ENCODE peak calls at places on chromosomes 13 and 19, in nine cellular contexts. One of them, this sample, is unnamed.

GRCh38 chr19:32581704-32582164 is 744 bp downstream of the PDCD5 start:
- DNase-seq in GM23338: peak
- DNase-seq in PC-3: peak
- DNase-seq in GM23248: peak
- DNase-seq in SK-N-SH: peak
- DNase-seq in OCI-LY7: peak
- DNase-seq in neural progenitor cell: peak
- DNase-seq in HCT116: no peak
- DNase-seq in hepatocyte: peak
- DNase-seq in this sample: no peak

GRCh38 chr19:1752757-1753728 is at the start of gene ONECUT3:
- DNase-seq in GM23338: no peak
- DNase-seq in PC-3: peak
- DNase-seq in GM23248: peak
- DNase-seq in SK-N-SH: no peak
- DNase-seq in OCI-LY7: no peak
- DNase-seq in neural progenitor cell: peak
- DNase-seq in HCT116: no peak
- DNase-seq in hepatocyte: peak
- DNase-seq in this sample: no peak

GRCh38 chr19:10695401-10696398 is 5.5 kb upstream of the QTRT1 start:
- DNase-seq in GM23338: peak
- DNase-seq in PC-3: peak
- DNase-seq in GM23248: peak
- DNase-seq in SK-N-SH: peak
- DNase-seq in OCI-LY7: peak
- DNase-seq in neural progenitor cell: peak
- DNase-seq in HCT116: peak
- DNase-seq in hepatocyte: peak
- DNase-seq in this sample: peak

GRCh38 chr19:14472202-14472961 is 2.8 kb downstream of the PTGER1 start:
- DNase-seq in GM23338: peak
- DNase-seq in PC-3: peak
- DNase-seq in GM23248: peak
- DNase-seq in SK-N-SH: peak
- DNase-seq in OCI-LY7: peak
- DNase-seq in neural progenitor cell: peak
- DNase-seq in HCT116: peak
- DNase-seq in hepatocyte: peak
- DNase-seq in this sample: peak

GRCh38 chr13:38680912-38681311 is 6.0 kb upstream of the FREM2 start:
- DNase-seq in GM23338: no peak
- DNase-seq in PC-3: no peak
- DNase-seq in GM23248: no peak
- DNase-seq in SK-N-SH: no peak
- DNase-seq in OCI-LY7: no peak
- DNase-seq in neural progenitor cell: no peak
- DNase-seq in HCT116: no peak
- DNase-seq in hepatocyte: no peak
- DNase-seq in this sample: no peak

GRCh38 chr19:30091456-30091855 is 149.4 kb downstream of the URI1 start:
- DNase-seq in GM23338: no peak
- DNase-seq in PC-3: no peak
- DNase-seq in GM23248: no peak
- DNase-seq in SK-N-SH: no peak
- DNase-seq in OCI-LY7: no peak
- DNase-seq in neural progenitor cell: no peak
- DNase-seq in HCT116: no peak
- DNase-seq in hepatocyte: no peak
- DNase-seq in this sample: no peak

GRCh38 chr13:69306766-69307165 is 800.9 kb upstream of the ATXN8OS start:
- DNase-seq in GM23338: peak
- DNase-seq in PC-3: no peak
- DNase-seq in GM23248: no peak
- DNase-seq in SK-N-SH: no peak
- DNase-seq in OCI-LY7: no peak
- DNase-seq in neural progenitor cell: no peak
- DNase-seq in HCT116: no peak
- DNase-seq in hepatocyte: no peak
- DNase-seq in this sample: no peak

GRCh38 chr13:108195146-108195545 is 20.2 kb downstream of the LIG4 start:
- DNase-seq in GM23338: no peak
- DNase-seq in PC-3: no peak
- DNase-seq in GM23248: peak
- DNase-seq in SK-N-SH: no peak
- DNase-seq in OCI-LY7: no peak
- DNase-seq in neural progenitor cell: no peak
- DNase-seq in HCT116: no peak
- DNase-seq in hepatocyte: no peak
- DNase-seq in this sample: no peak

GRCh38 chr19:4541114-4541805 is 1.4 kb upstream of the LRG1 start:
- DNase-seq in GM23338: no peak
- DNase-seq in PC-3: no peak
- DNase-seq in GM23248: peak
- DNase-seq in SK-N-SH: no peak
- DNase-seq in OCI-LY7: no peak
- DNase-seq in neural progenitor cell: no peak
- DNase-seq in HCT116: no peak
- DNase-seq in hepatocyte: no peak
- DNase-seq in this sample: no peak

GRCh38 chr13:32019612-32020233 is 11.9 kb upstream of the FRY start:
- DNase-seq in GM23338: peak
- DNase-seq in PC-3: peak
- DNase-seq in GM23248: peak
- DNase-seq in SK-N-SH: peak
- DNase-seq in OCI-LY7: peak
- DNase-seq in neural progenitor cell: peak
- DNase-seq in HCT116: peak
- DNase-seq in hepatocyte: peak
- DNase-seq in this sample: peak

GRCh38 chr19:2524840-2525723 is 49.2 kb downstream of the GADD45B start:
- DNase-seq in GM23338: peak
- DNase-seq in PC-3: peak
- DNase-seq in GM23248: peak
- DNase-seq in SK-N-SH: no peak
- DNase-seq in OCI-LY7: no peak
- DNase-seq in neural progenitor cell: no peak
- DNase-seq in HCT116: peak
- DNase-seq in hepatocyte: peak
- DNase-seq in this sample: no peak

GRCh38 chr19:35295792-35296462 is 4.0 kb downstream of the MAG start:
- DNase-seq in GM23338: peak
- DNase-seq in PC-3: no peak
- DNase-seq in GM23248: no peak
- DNase-seq in SK-N-SH: no peak
- DNase-seq in OCI-LY7: peak
- DNase-seq in neural progenitor cell: no peak
- DNase-seq in HCT116: no peak
- DNase-seq in hepatocyte: no peak
- DNase-seq in this sample: peak
- TF ChIP-seq EZH2phosphoT487 in GM23338: no peak
- TF ChIP-seq EZH2phosphoT487 in PC-3: no peak
- TF ChIP-seq EZH2phosphoT487 in GM23248: no peak
- TF ChIP-seq EZH2phosphoT487 in SK-N-SH: no peak
- TF ChIP-seq EZH2phosphoT487 in OCI-LY7: no peak
- TF ChIP-seq EZH2phosphoT487 in neural progenitor cell: no peak
- TF ChIP-seq EZH2phosphoT487 in HCT116: no peak
- TF ChIP-seq EZH2phosphoT487 in hepatocyte: no peak
- TF ChIP-seq EZH2phosphoT487 in this sample: no peak

DNA sequence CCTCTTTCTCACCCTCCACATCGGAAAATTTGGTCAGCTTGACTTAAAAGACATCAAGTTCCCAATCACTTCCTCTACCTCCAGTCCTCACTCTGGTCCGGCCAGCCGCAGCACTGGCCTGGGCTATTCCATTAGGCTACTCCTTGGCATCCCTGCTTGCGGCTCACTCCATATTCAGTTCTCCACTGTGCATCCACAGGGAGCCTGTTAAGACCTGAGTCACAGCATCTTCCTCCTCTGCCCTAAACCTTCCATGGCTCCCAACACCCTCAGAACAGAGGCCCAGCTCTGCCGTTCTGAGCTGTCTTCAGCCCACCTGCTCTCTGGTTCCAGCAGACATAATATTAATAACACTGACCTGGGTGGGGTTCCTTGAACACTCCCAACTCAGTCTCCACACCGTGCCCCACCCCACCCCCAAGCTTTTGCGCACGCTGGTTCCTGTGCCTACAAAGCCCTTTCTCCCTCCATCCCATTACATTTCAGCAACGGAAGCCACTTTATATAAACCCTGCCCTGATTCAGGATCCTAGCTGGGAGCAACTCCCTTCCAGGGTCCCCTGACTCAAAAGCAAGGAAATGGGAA is 991 bp downstream of the ZNF792 start:
- DNase-seq in GM23338: no peak
- DNase-seq in PC-3: peak
- DNase-seq in GM23248: peak
- DNase-seq in SK-N-SH: peak
- DNase-seq in OCI-LY7: no peak
- DNase-seq in neural progenitor cell: no peak
- DNase-seq in HCT116: no peak
- DNase-seq in hepatocyte: no peak
- DNase-seq in this sample: no peak
- TF ChIP-seq EZH2phosphoT487 in GM23338: no peak
- TF ChIP-seq EZH2phosphoT487 in PC-3: no peak
- TF ChIP-seq EZH2phosphoT487 in GM23248: no peak
- TF ChIP-seq EZH2phosphoT487 in SK-N-SH: no peak
- TF ChIP-seq EZH2phosphoT487 in OCI-LY7: no peak
- TF ChIP-seq EZH2phosphoT487 in neural progenitor cell: no peak
- TF ChIP-seq EZH2phosphoT487 in HCT116: no peak
- TF ChIP-seq EZH2phosphoT487 in hepatocyte: no peak
- TF ChIP-seq EZH2phosphoT487 in this sample: no peak

DNA sequence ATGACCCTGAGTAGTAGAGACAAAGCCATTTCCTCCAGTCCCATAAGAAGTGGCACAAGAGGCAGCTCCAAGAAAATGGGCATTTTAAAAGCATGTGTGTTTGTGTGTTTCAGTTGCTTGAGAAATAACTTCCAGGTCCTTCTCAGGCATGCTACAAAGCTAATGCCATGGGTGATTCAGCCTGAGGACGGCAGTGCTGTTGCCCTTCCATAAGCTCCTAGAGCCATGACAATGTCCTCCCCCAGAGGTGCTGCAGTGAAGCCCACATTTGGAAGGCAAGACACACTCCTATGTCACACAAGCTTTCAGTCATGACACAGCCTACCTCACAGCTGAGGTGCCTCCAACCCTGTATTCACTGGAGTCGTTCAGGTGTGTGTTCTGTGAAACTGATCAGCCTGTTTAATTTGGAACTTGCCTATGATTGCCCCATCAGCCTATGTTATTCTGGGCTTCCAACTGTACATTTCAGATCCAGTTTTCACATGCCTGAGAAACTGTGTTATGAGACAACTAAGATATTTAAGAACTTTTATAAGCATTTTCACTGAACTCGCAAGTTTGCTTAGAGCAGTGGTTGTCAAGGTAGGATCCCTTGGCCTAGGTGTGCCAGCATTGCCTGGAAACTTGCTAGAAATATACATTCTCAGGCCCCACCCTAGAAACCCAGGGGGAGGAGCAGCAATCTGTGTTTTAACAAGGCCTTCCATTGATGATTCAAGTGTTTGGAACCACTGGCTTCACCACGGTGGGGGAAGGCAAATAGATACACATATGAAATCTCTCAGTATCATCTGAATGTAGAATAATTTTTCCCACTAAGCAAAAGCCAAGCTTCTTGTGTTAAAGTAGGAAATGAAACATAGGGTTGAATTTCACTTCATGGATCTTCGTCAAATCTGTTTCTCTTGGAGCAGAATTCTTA is 213.4 kb downstream of the FOXO1 start:
- DNase-seq in GM23338: no peak
- DNase-seq in PC-3: peak
- DNase-seq in GM23248: peak
- DNase-seq in SK-N-SH: no peak
- DNase-seq in OCI-LY7: no peak
- DNase-seq in neural progenitor cell: no peak
- DNase-seq in HCT116: no peak
- DNase-seq in hepatocyte: no peak
- DNase-seq in this sample: no peak
- TF ChIP-seq EZH2phosphoT487 in GM23338: no peak
- TF ChIP-seq EZH2phosphoT487 in PC-3: no peak
- TF ChIP-seq EZH2phosphoT487 in GM23248: no peak
- TF ChIP-seq EZH2phosphoT487 in SK-N-SH: no peak
- TF ChIP-seq EZH2phosphoT487 in OCI-LY7: no peak
- TF ChIP-seq EZH2phosphoT487 in neural progenitor cell: no peak
- TF ChIP-seq EZH2phosphoT487 in HCT116: no peak
- TF ChIP-seq EZH2phosphoT487 in hepatocyte: no peak
- TF ChIP-seq EZH2phosphoT487 in this sample: no peak

GRCh38 chr19:18100710-18101109 is 3.1 kb downstream of the MAST3 start:
- DNase-seq in GM23338: peak
- DNase-seq in PC-3: no peak
- DNase-seq in GM23248: no peak
- DNase-seq in SK-N-SH: no peak
- DNase-seq in OCI-LY7: no peak
- DNase-seq in neural progenitor cell: peak
- DNase-seq in HCT116: no peak
- DNase-seq in hepatocyte: no peak
- DNase-seq in this sample: no peak

GRCh38 chr19:18104793-18105131 is 7.2 kb downstream of the MAST3 start:
- DNase-seq in GM23338: no peak
- DNase-seq in PC-3: no peak
- DNase-seq in GM23248: no peak
- DNase-seq in SK-N-SH: no peak
- DNase-seq in OCI-LY7: no peak
- DNase-seq in neural progenitor cell: no peak
- DNase-seq in HCT116: no peak
- DNase-seq in hepatocyte: no peak
- DNase-seq in this sample: no peak

GRCh38 chr19:18099623-18099995 is 2.0 kb downstream of the MAST3 start:
- DNase-seq in GM23338: no peak
- DNase-seq in PC-3: no peak
- DNase-seq in GM23248: no peak
- DNase-seq in SK-N-SH: no peak
- DNase-seq in OCI-LY7: no peak
- DNase-seq in neural progenitor cell: no peak
- DNase-seq in HCT116: no peak
- DNase-seq in hepatocyte: no peak
- DNase-seq in this sample: no peak

GRCh38 chr19:18101268-18101667 is 3.7 kb downstream of the MAST3 start:
- DNase-seq in GM23338: no peak
- DNase-seq in PC-3: no peak
- DNase-seq in GM23248: no peak
- DNase-seq in SK-N-SH: no peak
- DNase-seq in OCI-LY7: no peak
- DNase-seq in neural progenitor cell: no peak
- DNase-seq in HCT116: no peak
- DNase-seq in hepatocyte: no peak
- DNase-seq in this sample: no peak

GRCh38 chr19:18102916-18103542 is 5.5 kb downstream of the MAST3 start:
- DNase-seq in GM23338: no peak
- DNase-seq in PC-3: no peak
- DNase-seq in GM23248: no peak
- DNase-seq in SK-N-SH: no peak
- DNase-seq in OCI-LY7: no peak
- DNase-seq in neural progenitor cell: no peak
- DNase-seq in HCT116: no peak
- DNase-seq in hepatocyte: no peak
- DNase-seq in this sample: no peak
- TF ChIP-seq EZH2phosphoT487 in GM23338: no peak
- TF ChIP-seq EZH2phosphoT487 in PC-3: no peak
- TF ChIP-seq EZH2phosphoT487 in GM23248: no peak
- TF ChIP-seq EZH2phosphoT487 in SK-N-SH: no peak
- TF ChIP-seq EZH2phosphoT487 in OCI-LY7: no peak
- TF ChIP-seq EZH2phosphoT487 in neural progenitor cell: no peak
- TF ChIP-seq EZH2phosphoT487 in HCT116: no peak
- TF ChIP-seq EZH2phosphoT487 in hepatocyte: no peak
- TF ChIP-seq EZH2phosphoT487 in this sample: no peak